ENCODE peak calls at places on chromosomes 2 and 18, in four cellular contexts. H is GM23248, W is SK-N-SH, D is HCT116. Z is an unnamed sample.

GRCh38 chr18:39724652-39725051 is 2159.1 kb upstream of the CELF4 start:
- DNase-seq in W (no peak), D (no peak), H (peak; percentile 14), Z (no peak)

GRCh38 chr2:45771251-45771650 is 119.8 kb downstream of the PRKCE start:
- DNase-seq in H (peak; percentile 58), D (no peak), W (peak; percentile 62), Z (no peak)

GRCh38 chr18:28161608-28162599 is 15.0 kb downstream of the CDH2 start:
- DNase-seq in W (no peak), H (peak; percentile 86), D (no peak), Z (peak; percentile 59)

GRCh38 chr2:75609937-75610508 is 36.6 kb upstream of the MRPL19 start:
- DNase-seq in H (peak; percentile 56), W (no peak), D (no peak), Z (peak; percentile 29)

GRCh38 chr2:170530284-170530745 is 184.8 kb upstream of the SP5 start:
- DNase-seq in W (peak; percentile 51), H (no peak), D (no peak), Z (peak; percentile 74)

GRCh38 chr2:118554616-118555015 is 292.8 kb downstream of the EN1 start:
- DNase-seq in H (peak; percentile 39), D (no peak), W (no peak), Z (peak; percentile 36)

GRCh38 chr2:3324036-3324386 is 53.6 kb downstream of the EIPR1 start:
- DNase-seq in W (no peak), H (no peak), D (no peak), Z (no peak)

GRCh38 chr18:12038082-12038660 is 55.5 kb upstream of the ANKRD62 start:
- DNase-seq in D (no peak), H (peak; percentile 78), W (peak; percentile 43), Z (no peak)

GRCh38 chr18:12062974-12063373 is 30.7 kb upstream of the ANKRD62 start:
- DNase-seq in D (no peak), H (no peak), W (no peak), Z (no peak)

GRCh38 chr2:178194600-178195389 is 483 bp downstream of the OSBPL6 start:
- DNase-seq in D (no peak), H (peak; percentile 86), W (peak; percentile 79), Z (peak; percentile 58)

GRCh38 chr2:202115385-202116060 is 42.5 kb downstream of the KIAA2012 start:
- DNase-seq in D (no peak), H (peak; percentile 75), W (no peak), Z (peak; percentile 76)

GRCh38 chr2:109582928-109583895 is 30.6 kb downstream of the SEPTIN10 start:
- DNase-seq in D (no peak), W (no peak), H (peak; percentile 37), Z (no peak)

GRCh38 chr2:3951131-3951954 is 248.0 kb downstream of the DCDC2C start:
- DNase-seq in H (no peak), W (no peak), D (no peak), Z (no peak)

GRCh38 chr2:188485496-188485895 is 193.8 kb downstream of the GULP1 start:
- DNase-seq in W (no peak), D (no peak), H (peak; percentile 38), Z (peak; percentile 28)

GRCh38 chr18:6509417-6510198 is 94.9 kb upstream of the L3MBTL4 start:
- DNase-seq in W (peak; percentile 44), H (no peak), D (no peak), Z (peak; percentile 83)

GRCh38 chr2:205712508-205712907 is 30.2 kb downstream of the NRP2 start:
- DNase-seq in D (no peak), W (no peak), H (peak; percentile 62), Z (peak; percentile 43)

GRCh38 chr18:74598350-74599001 is 806 bp downstream of the ZNF407 start:
- DNase-seq in D (peak; percentile 27), H (peak; percentile 69), W (peak; percentile 85), Z (peak; percentile 21)

GRCh38 chr2:169384816-169385215 is 22.5 kb upstream of the LRP2 start:
- DNase-seq in W (no peak), H (no peak), D (no peak), Z (no peak)

GRCh38 chr18:44712025-44712424 is 31.3 kb downstream of the SETBP1 start:
- DNase-seq in D (no peak), H (no peak), W (no peak), Z (no peak)

GRCh38 chr2:231124833-231125232 is at the start of gene HTR2B:
- DNase-seq in W (peak; percentile 62), D (no peak), H (no peak), Z (no peak)

GRCh38 chr2:31297751-31298150 is 63.8 kb downstream of the EHD3 start:
- DNase-seq in D (no peak), W (no peak), H (peak; percentile 91), Z (peak; percentile 55)

GRCh38 chr2:204529795-204530463 is 15.3 kb upstream of the PARD3B start:
- DNase-seq in W (no peak), H (no peak), D (no peak), Z (no peak)

GRCh38 chr2:9398881-9399805 is 24.2 kb downstream of the ITGB1BP1 start:
- DNase-seq in W (no peak), D (no peak), H (no peak), Z (no peak)

GRCh38 chr18:50665519-50665918 is 105.6 kb downstream of the MAPK4 start:
- DNase-seq in W (no peak), D (no peak), H (no peak), Z (no peak)

GRCh38 chr2:133363884-133364283 is 204.4 kb downstream of the NCKAP5 start:
- DNase-seq in H (no peak), D (no peak), W (no peak), Z (no peak)

GRCh38 chr2:24421668-24422067 is 61.3 kb upstream of the ITSN2 start:
- DNase-seq in D (peak; percentile 48), H (peak; percentile 57), W (peak; percentile 60), Z (peak; percentile 73)

GRCh38 chr2:85741811-85742507 is 11.8 kb upstream of the ATOH8 start:
- DNase-seq in W (peak; percentile 77), D (no peak), H (peak; percentile 96), Z (peak; percentile 10)

GRCh38 chr2:12704378-12704777 is 12.4 kb upstream of the TRIB2 start:
- DNase-seq in H (peak; percentile 69), D (no peak), W (no peak), Z (peak; percentile 44)

GRCh38 chr2:28449489-28450395 is 46.1 kb upstream of the PLB1 start:
- DNase-seq in W (no peak), D (peak; percentile 21), H (peak; percentile 75), Z (peak; percentile 68)

GRCh38 chr2:180621366-180621765 is 359.0 kb upstream of the UBE2E3 start:
- DNase-seq in D (no peak), W (no peak), H (no peak), Z (no peak)

GRCh38 chr2:196431957-196432356 is 207.6 kb upstream of the CCDC150 start:
- DNase-seq in W (peak; percentile 29), H (peak; percentile 31), D (peak; percentile 32), Z (peak; percentile 56)

DNA sequence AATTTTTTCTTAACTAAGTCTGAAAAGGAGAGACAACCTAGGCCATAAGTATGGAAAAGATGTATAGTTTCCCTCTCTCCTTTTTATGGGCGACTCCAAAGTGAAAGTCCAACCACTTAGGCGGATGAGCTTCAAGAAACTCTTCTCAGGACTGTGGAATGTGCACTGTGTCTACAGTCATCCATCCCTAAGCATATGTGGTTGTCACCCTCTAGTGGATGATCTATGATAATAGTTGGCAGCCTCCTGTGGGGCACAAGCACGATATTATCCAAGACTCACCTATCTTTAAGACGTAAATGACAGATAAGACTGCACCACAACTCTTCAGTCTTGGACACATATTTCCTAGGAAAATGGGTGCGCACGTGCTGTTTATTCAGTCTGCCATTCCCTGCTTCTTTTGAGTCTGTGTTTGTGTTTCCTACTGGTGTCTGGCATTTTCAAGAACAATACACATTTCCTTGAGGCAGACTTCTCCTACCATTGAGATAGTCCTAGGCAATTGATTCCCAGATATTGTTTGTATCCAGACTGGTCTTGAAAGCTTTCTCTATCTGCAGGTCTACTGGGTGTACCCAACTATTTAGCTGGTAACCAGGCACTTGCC is 145.5 kb upstream of the CTAGE1 start:
- DNase-seq in H (peak; percentile 93), D (peak; percentile 74), W (peak; percentile 56), Z (peak; percentile 93)
- H3K9me2 ChIP-seq in H (no peaks in the 10 kb centered on the region), D (no peaks in the 10 kb centered on the region), W (no peaks in the 10 kb centered on the region), Z (no peaks in the 10 kb centered on the region)

DNA sequence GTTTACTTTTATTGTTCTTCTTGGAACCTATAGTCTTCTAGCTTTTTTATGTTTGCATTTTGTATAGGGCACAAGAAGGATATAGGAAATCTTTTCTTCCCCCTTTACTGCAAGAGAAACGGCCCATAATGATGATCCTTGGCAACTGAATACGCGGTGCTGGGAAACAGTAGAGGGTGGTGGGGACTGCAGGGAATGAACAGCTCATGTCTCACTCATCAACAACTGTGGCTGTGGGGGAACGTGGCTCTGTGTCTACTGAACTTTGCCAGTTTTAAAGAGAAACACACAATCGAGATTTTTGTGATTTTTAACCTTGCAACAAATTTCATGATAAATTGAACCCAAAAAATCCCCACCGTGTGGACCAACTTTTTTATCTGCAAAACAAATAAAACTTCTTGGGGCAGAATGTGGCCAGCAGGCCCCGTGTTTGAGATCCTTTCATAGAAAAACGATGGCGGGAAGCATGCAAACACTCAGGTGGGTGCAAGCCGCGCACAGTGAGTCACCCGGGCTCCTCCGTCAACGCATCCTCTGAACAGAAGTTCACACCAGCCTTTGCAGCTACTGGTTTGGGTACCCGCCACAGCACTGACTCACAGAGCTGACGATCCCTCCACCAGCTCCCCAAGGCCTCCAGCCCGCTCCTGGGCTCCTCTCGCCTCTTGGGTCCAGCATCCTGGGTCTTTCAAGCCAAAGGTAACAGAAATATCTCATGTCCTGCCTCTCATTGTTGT is 149.3 kb downstream of the COL6A3 start:
- DNase-seq in D (no peak), H (peak; percentile 98), W (no peak), Z (peak; percentile 89)
- H3K9ac ChIP-seq in D (no peak overlapping the region), H (peak overlapping the region; percentile 69), W (no peak overlapping the region), Z (peak overlapping the region; percentile 45)

GRCh38 chr2:234497592-234498023 is 727 bp upstream of the ARL4C start:
- DNase-seq in H (no peak), W (no peak), D (no peak), Z (no peak)
- H3K4me3 ChIP-seq in H (peak overlapping the region; percentile 53), W (peak overlapping the region; percentile 48), D (no peak overlapping the region), Z (peak overlapping the region; percentile 55)

GRCh38 chr2:72931280-72931910 is 14.1 kb downstream of the EMX1 start:
- DNase-seq in W (no peak), H (peak; percentile 91), D (no peak), Z (peak; percentile 67)
- H3K9me2 ChIP-seq in W (no peaks in the 10 kb centered on the region), H (no peaks in the 10 kb centered on the region), D (no peaks in the 10 kb centered on the region), Z (no peaks in the 10 kb centered on the region)

GRCh38 chr2:167914969-167915368 is 332.4 kb downstream of the STK39 start:
- DNase-seq in H (no peak), W (no peak), D (no peak), Z (no peak)
- H3K9ac ChIP-seq in H (no peak overlapping the region), W (no peak overlapping the region), D (no peak overlapping the region), Z (no peak overlapping the region)

DNA sequence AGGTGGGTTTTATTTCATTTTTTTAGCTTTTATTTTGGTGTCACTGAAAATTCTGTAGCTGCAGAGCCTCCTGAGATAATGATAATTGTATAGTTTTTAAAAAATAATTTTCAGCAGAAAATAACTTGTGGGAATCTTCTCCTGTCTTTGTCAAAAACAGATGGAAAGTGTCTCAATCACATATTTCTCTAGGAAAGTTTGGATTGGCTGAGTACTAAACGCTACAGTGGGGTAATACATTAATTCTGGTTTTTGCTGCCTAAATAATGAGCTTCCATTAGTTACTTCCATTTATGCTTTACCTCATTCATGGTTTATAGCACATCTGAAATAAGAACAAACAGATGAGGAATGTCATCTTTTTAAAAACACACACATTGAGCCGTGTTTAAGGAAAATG is 2.2 kb downstream of the TWIST2 start:
- DNase-seq in D (no peak), H (peak; percentile 44), W (no peak), Z (no peak)
- H3K4me3 ChIP-seq in D (no peak overlapping the region), H (peak overlapping the region; percentile 98), W (no peak overlapping the region), Z (peak overlapping the region; percentile 58)